ENCODE peak calls at places on chromosomes 2 and 18, in four cellular contexts. One of them, this sample, is unnamed.

GRCh38 chr2:85734015-85734414 is 19.8 kb upstream of the ATOH8 start:
- DNase-seq in suprapubic skin: no peak
- DNase-seq in tibial nerve: no peak
- DNase-seq in A549: no peak
- DNase-seq in this sample: no peak

GRCh38 chr2:20762945-20763683 is 59.8 kb downstream of the LDAH start:
- DNase-seq in A549: no peak
- DNase-seq in tibial nerve: no peak
- DNase-seq in suprapubic skin: no peak
- DNase-seq in this sample: no peak

GRCh38 chr18:80023173-80023572 is 11.1 kb upstream of the RBFA start:
- DNase-seq in A549: peak
- DNase-seq in tibial nerve: no peak
- DNase-seq in suprapubic skin: no peak
- DNase-seq in this sample: peak

GRCh38 chr18:68455229-68455603 is 259.7 kb downstream of the TMX3 start:
- DNase-seq in suprapubic skin: no peak
- DNase-seq in tibial nerve: no peak
- DNase-seq in A549: no peak
- DNase-seq in this sample: no peak

GRCh38 chr18:37364237-37364636 is 201.4 kb downstream of the CELF4 start:
- DNase-seq in suprapubic skin: no peak
- DNase-seq in tibial nerve: peak
- DNase-seq in A549: no peak
- DNase-seq in this sample: no peak

GRCh38 chr18:61882296-61883004 is 10.4 kb downstream of the RNF152 start:
- DNase-seq in A549: no peak
- DNase-seq in tibial nerve: no peak
- DNase-seq in suprapubic skin: no peak
- DNase-seq in this sample: no peak

GRCh38 chr2:191677091-191677645 is 768 bp upstream of the NABP1 start:
- DNase-seq in suprapubic skin: no peak
- DNase-seq in A549: peak
- DNase-seq in tibial nerve: no peak
- DNase-seq in this sample: peak

GRCh38 chr2:127105656-127106456 is 1.1 kb downstream of the BIN1 start:
- DNase-seq in A549: no peak
- DNase-seq in suprapubic skin: peak
- DNase-seq in tibial nerve: no peak
- DNase-seq in this sample: no peak

GRCh38 chr2:167127135-167127534 is 238.9 kb downstream of the XIRP2 start:
- DNase-seq in suprapubic skin: no peak
- DNase-seq in tibial nerve: no peak
- DNase-seq in A549: peak
- DNase-seq in this sample: no peak

GRCh38 chr2:41779873-41780272 is 267.9 kb upstream of the PKDCC start:
- DNase-seq in tibial nerve: no peak
- DNase-seq in A549: no peak
- DNase-seq in suprapubic skin: no peak
- DNase-seq in this sample: no peak

GRCh38 chr2:198127627-198128026 is 323.2 kb downstream of the PLCL1 start:
- DNase-seq in suprapubic skin: no peak
- DNase-seq in tibial nerve: no peak
- DNase-seq in A549: peak
- DNase-seq in this sample: peak

GRCh38 chr2:3277050-3277747 is 100.4 kb downstream of the EIPR1 start:
- DNase-seq in suprapubic skin: peak
- DNase-seq in A549: no peak
- DNase-seq in tibial nerve: no peak
- DNase-seq in this sample: no peak

GRCh38 chr2:125224830-125225229 is 1199.7 kb downstream of the CNTNAP5 start:
- DNase-seq in A549: peak
- DNase-seq in suprapubic skin: no peak
- DNase-seq in tibial nerve: no peak
- DNase-seq in this sample: no peak

GRCh38 chr18:56910967-56911366 is 235.9 kb upstream of the BOD1L2 start:
- DNase-seq in A549: no peak
- DNase-seq in tibial nerve: no peak
- DNase-seq in suprapubic skin: no peak
- DNase-seq in this sample: no peak

GRCh38 chr2:169034256-169034655 is 3.1 kb upstream of the ABCB11 start:
- DNase-seq in suprapubic skin: no peak
- DNase-seq in A549: peak
- DNase-seq in tibial nerve: no peak
- DNase-seq in this sample: peak

GRCh38 chr18:58682429-58683069 is 11.3 kb downstream of the MALT1 start:
- DNase-seq in A549: peak
- DNase-seq in suprapubic skin: no peak
- DNase-seq in tibial nerve: no peak
- DNase-seq in this sample: peak

GRCh38 chr2:216691210-216691741 is 4.1 kb downstream of the IGFBP5 start:
- DNase-seq in tibial nerve: peak
- DNase-seq in suprapubic skin: no peak
- DNase-seq in A549: no peak
- DNase-seq in this sample: peak

GRCh38 chr2:189014426-189015138 is 40.4 kb downstream of the COL3A1 start:
- DNase-seq in suprapubic skin: no peak
- DNase-seq in tibial nerve: no peak
- DNase-seq in A549: no peak
- DNase-seq in this sample: no peak

GRCh38 chr2:44974064-44974715 is 32.7 kb downstream of the SIX3 start:
- DNase-seq in A549: peak
- DNase-seq in tibial nerve: no peak
- DNase-seq in suprapubic skin: no peak
- DNase-seq in this sample: peak

GRCh38 chr2:85308951-85309555 is 18.7 kb downstream of the TGOLN2 start:
- DNase-seq in suprapubic skin: no peak
- DNase-seq in A549: no peak
- DNase-seq in tibial nerve: no peak
- DNase-seq in this sample: no peak

GRCh38 chr2:224222320-224222719 is 179.6 kb downstream of the FAM124B start:
- DNase-seq in suprapubic skin: no peak
- DNase-seq in A549: peak
- DNase-seq in tibial nerve: no peak
- DNase-seq in this sample: no peak

GRCh38 chr2:98457045-98457696 is 12.5 kb downstream of the INPP4A start:
- DNase-seq in A549: peak
- DNase-seq in tibial nerve: no peak
- DNase-seq in suprapubic skin: no peak
- DNase-seq in this sample: peak

GRCh38 chr2:99880148-99880983 is 262.0 kb downstream of the AFF3 start:
- DNase-seq in suprapubic skin: no peak
- DNase-seq in A549: no peak
- DNase-seq in tibial nerve: no peak
- DNase-seq in this sample: no peak

GRCh38 chr2:206062724-206063123 is 23.2 kb downstream of the INO80D start:
- DNase-seq in suprapubic skin: no peak
- DNase-seq in tibial nerve: no peak
- DNase-seq in A549: no peak
- DNase-seq in this sample: peak

GRCh38 chr2:149307014-149307413 is 23.4 kb upstream of the LYPD6 start:
- DNase-seq in suprapubic skin: no peak
- DNase-seq in A549: no peak
- DNase-seq in tibial nerve: no peak
- DNase-seq in this sample: no peak

GRCh38 chr2:64646007-64646880 is 7.5 kb downstream of the SERTAD2 start:
- DNase-seq in suprapubic skin: peak
- DNase-seq in A549: peak
- DNase-seq in tibial nerve: peak
- DNase-seq in this sample: peak

GRCh38 chr18:2545155-2545554 is 26.1 kb downstream of the METTL4 start:
- DNase-seq in tibial nerve: no peak
- DNase-seq in suprapubic skin: no peak
- DNase-seq in A549: no peak
- DNase-seq in this sample: no peak

GRCh38 chr2:207621640-207622039 is 3.6 kb downstream of the METTL21A start:
- DNase-seq in tibial nerve: no peak
- DNase-seq in A549: no peak
- DNase-seq in suprapubic skin: no peak
- DNase-seq in this sample: no peak

GRCh38 chr2:207629553-207629952 is 4.4 kb upstream of the METTL21A start:
- DNase-seq in tibial nerve: no peak
- DNase-seq in suprapubic skin: no peak
- DNase-seq in A549: no peak
- DNase-seq in this sample: no peak

GRCh38 chr2:207625014-207625755 is at the start of gene METTL21A:
- DNase-seq in tibial nerve: peak
- DNase-seq in suprapubic skin: peak
- DNase-seq in A549: peak
- DNase-seq in this sample: peak

GRCh38 chr2:207619764-207620203 is 5.4 kb downstream of the METTL21A start:
- DNase-seq in suprapubic skin: no peak
- DNase-seq in tibial nerve: no peak
- DNase-seq in A549: no peak
- DNase-seq in this sample: no peak

DNA sequence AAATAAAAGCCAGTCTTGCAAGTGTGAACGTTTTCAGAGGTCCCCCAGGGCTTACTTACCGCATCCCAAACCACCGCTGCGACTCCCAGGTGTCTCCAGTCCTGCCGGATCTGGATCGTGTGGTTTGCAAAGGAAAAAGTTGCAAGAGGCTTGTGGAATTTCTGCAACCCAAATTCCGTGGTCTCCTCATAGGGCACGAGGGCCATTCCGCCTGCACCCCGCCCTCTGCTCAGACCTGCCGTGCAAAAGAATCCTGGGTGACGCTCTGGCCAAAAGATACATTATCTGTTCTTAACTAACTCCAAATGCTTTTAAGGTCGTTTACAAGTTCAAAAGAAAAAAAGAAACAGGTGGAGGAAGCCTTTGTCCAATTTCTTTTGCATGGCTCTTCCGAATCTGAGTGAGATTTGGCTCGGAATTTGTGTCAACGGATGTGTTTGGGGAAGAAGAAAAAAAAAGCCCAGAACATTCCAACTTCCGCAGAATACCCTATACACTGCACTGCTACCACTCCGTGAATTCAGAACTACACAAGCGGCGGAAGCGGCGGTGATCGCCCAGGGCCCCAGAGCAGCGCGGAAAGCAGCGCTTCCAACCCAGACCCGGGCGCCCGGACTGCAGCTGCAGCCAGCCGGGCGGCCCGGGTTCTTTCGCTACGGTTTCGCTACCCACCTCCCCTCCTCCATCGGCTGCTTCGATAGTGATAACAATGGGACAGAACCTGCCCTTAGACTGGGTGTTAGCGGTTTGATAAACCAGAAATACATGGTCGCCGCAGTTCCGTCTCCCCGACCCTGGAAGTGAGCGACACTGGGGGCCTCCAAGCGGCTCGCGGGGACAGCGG is 802 bp downstream of the METTL21A start:
- DNase-seq in A549: peak
- DNase-seq in suprapubic skin: peak
- DNase-seq in tibial nerve: peak
- DNase-seq in this sample: peak
- TF ChIP-seq POLR2A in A549: peak
- TF ChIP-seq POLR2A in suprapubic skin: no peak
- TF ChIP-seq POLR2A in tibial nerve: peak
- TF ChIP-seq POLR2A in this sample: no peak

GRCh38 chr18:26656944-26657536 is 108.7 kb upstream of the KCTD1 start:
- DNase-seq in suprapubic skin: peak
- DNase-seq in A549: peak
- DNase-seq in tibial nerve: peak
- DNase-seq in this sample: no peak
- TF ChIP-seq POLR2A in suprapubic skin: no peak
- TF ChIP-seq POLR2A in A549: peak
- TF ChIP-seq POLR2A in tibial nerve: peak
- TF ChIP-seq POLR2A in this sample: no peak

GRCh38 chr2:10122500-10123280 is at the start of gene RRM2:
- DNase-seq in suprapubic skin: peak
- DNase-seq in tibial nerve: peak
- DNase-seq in A549: peak
- DNase-seq in this sample: peak
- TF ChIP-seq POLR2A in suprapubic skin: no peak
- TF ChIP-seq POLR2A in tibial nerve: no peak
- TF ChIP-seq POLR2A in A549: peak
- TF ChIP-seq POLR2A in this sample: peak

GRCh38 chr2:146874260-146874658 is 970.6 kb upstream of the ACVR2A start:
- DNase-seq in A549: peak
- DNase-seq in tibial nerve: no peak
- DNase-seq in suprapubic skin: no peak
- DNase-seq in this sample: no peak
- TF ChIP-seq POLR2A in A549: no peak
- TF ChIP-seq POLR2A in tibial nerve: no peak
- TF ChIP-seq POLR2A in suprapubic skin: no peak
- TF ChIP-seq POLR2A in this sample: no peak

GRCh38 chr2:241912021-241912555 is 42.6 kb downstream of the RTP5 start:
- DNase-seq in A549: no peak
- DNase-seq in suprapubic skin: no peak
- DNase-seq in tibial nerve: no peak
- DNase-seq in this sample: no peak

GRCh38 chr2:241910604-241911520 is 41.3 kb downstream of the RTP5 start:
- DNase-seq in A549: no peak
- DNase-seq in tibial nerve: no peak
- DNase-seq in suprapubic skin: no peak
- DNase-seq in this sample: no peak

GRCh38 chr2:241913703-241914102 is 44.2 kb downstream of the RTP5 start:
- DNase-seq in A549: no peak
- DNase-seq in suprapubic skin: no peak
- DNase-seq in tibial nerve: no peak
- DNase-seq in this sample: no peak

GRCh38 chr2:241911551-241911950 is 42.0 kb downstream of the RTP5 start:
- DNase-seq in suprapubic skin: no peak
- DNase-seq in A549: no peak
- DNase-seq in tibial nerve: no peak
- DNase-seq in this sample: no peak

DNA sequence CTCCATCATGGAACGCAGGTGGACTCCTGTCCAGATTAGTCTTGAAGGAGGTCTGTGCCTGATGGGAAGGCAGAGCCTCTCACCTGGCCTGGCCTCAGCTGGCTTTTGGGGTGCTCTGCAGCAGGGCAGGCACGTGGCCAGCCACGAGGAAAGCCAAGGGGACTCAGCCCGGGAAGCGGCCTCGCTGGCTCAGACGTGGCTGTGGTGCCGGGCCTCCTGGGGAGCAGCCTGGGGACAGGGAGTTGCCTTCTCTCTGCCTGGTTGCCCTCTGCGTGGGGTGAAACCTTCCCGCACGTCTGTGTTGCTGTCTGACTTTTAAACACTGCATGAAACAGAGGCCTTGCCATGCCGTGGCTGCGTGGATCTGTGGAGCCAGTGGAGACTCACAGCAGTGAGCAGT is 45.0 kb downstream of the RTP5 start:
- DNase-seq in tibial nerve: no peak
- DNase-seq in suprapubic skin: no peak
- DNase-seq in A549: no peak
- DNase-seq in this sample: no peak
- TF ChIP-seq POLR2A in tibial nerve: no peak
- TF ChIP-seq POLR2A in suprapubic skin: no peak
- TF ChIP-seq POLR2A in A549: no peak
- TF ChIP-seq POLR2A in this sample: no peak

DNA sequence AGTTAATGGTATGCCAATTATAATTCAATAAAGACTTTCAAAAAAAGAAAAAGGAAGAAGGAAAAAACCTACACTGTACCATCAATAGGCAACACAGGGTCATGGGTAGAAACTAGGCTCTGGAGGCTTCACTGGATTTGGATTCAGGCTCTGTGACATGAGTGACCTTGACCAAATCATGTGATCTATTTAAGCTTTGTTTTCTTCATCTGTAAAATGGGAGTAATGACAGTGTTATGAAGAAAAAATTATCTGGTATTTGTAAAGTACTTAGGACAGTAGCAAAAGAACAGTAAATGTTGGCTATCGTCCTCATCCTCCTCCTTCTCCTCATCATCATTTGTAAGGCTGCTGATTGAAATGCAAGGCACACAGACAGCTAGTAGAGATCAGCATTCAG is 59.3 kb upstream of the STPG4 start:
- DNase-seq in suprapubic skin: no peak
- DNase-seq in A549: no peak
- DNase-seq in tibial nerve: no peak
- DNase-seq in this sample: no peak
- TF ChIP-seq POLR2A in suprapubic skin: no peak
- TF ChIP-seq POLR2A in A549: no peak
- TF ChIP-seq POLR2A in tibial nerve: no peak
- TF ChIP-seq POLR2A in this sample: no peak

This sample was measured in erythroblast.